ENCODE peak calls at places on chromosome 9, in five cellular contexts. D is upper lobe of left lung, S is breast epithelium, N is ovary, R is adrenal gland. A is an unnamed sample.

GRCh38 chr9:111231801-111232580 is 98.0 kb downstream of the OR2K2 start:
- DNase-seq in D (no peak), S (no peak), N (no peak), R (no peak), A (no peak)

GRCh38 chr9:134966270-134966669 is 48.6 kb upstream of the FCN1 start:
- DNase-seq in D (no peak), S (no peak), N (no peak), R (no peak), A (no peak)

GRCh38 chr9:114655689-114656088 is 1.9 kb downstream of the TEX53 start:
- DNase-seq in D (no peak), S (no peak), N (no peak), R (no peak), A (no peak)

GRCh38 chr9:129823163-129823933 is 588 bp downstream of the TOR1A start:
- DNase-seq in D (peak), S (no peak), N (no peak), R (peak), A (no peak)

GRCh38 chr9:78014776-78015175 is 16.8 kb downstream of the GNAQ start:
- DNase-seq in D (no peak), S (no peak), N (no peak), R (no peak), A (no peak)

GRCh38 chr9:116323012-116323411 is 169.4 kb downstream of the PAPPA start:
- DNase-seq in D (no peak), S (no peak), N (no peak), R (no peak), A (no peak)

GRCh38 chr9:81536242-81537025 is 152.9 kb downstream of the TLE1 start:
- DNase-seq in D (no peak), S (no peak), N (no peak), R (no peak), A (no peak)

GRCh38 chr9:121277518-121278275 is 9.7 kb downstream of the GSN start:
- DNase-seq in D (no peak), S (no peak), N (no peak), R (no peak), A (no peak)

GRCh38 chr9:91855196-91855595 is 94.8 kb downstream of the ROR2 start:
- DNase-seq in D (no peak), S (no peak), N (no peak), R (no peak), A (no peak)

GRCh38 chr9:34651876-34652602 is at the start of gene IL11RA:
- DNase-seq in D (peak), S (peak), N (peak), R (peak), A (peak)

GRCh38 chr9:110850401-110851135 is 182.0 kb downstream of the MUSK start:
- DNase-seq in D (no peak), S (no peak), N (no peak), R (no peak), A (no peak)

GRCh38 chr9:113935677-113936380 is 59.7 kb downstream of the ZNF618 start:
- DNase-seq in D (no peak), S (no peak), N (no peak), R (no peak), A (no peak)

GRCh38 chr9:28207657-28208056 is 634.4 kb upstream of the C9orf72 start:
- DNase-seq in D (no peak), S (no peak), N (no peak), R (no peak), A (no peak)

GRCh38 chr9:130607640-130608420 is 28.5 kb downstream of the FUBP3 start:
- DNase-seq in D (no peak), S (no peak), N (no peak), R (peak), A (no peak)

GRCh38 chr9:26329974-26330373 is 562.6 kb downstream of the CAAP1 start:
- DNase-seq in D (no peak), S (no peak), N (no peak), R (no peak), A (no peak)

GRCh38 chr9:129598089-129598596 is 22.8 kb downstream of the C9orf50 start:
- DNase-seq in D (no peak), S (no peak), N (no peak), R (no peak), A (no peak)

GRCh38 chr9:77843088-77843985 is 188.3 kb downstream of the GNAQ start:
- DNase-seq in D (no peak), S (no peak), N (no peak), R (no peak), A (no peak)

GRCh38 chr9:111949919-111950318 is 53.3 kb downstream of the UGCG start:
- DNase-seq in D (no peak), S (no peak), N (no peak), R (no peak), A (no peak)

GRCh38 chr9:4992872-4993271 is 7.8 kb downstream of the JAK2 start:
- DNase-seq in D (no peak), S (no peak), N (no peak), R (no peak), A (no peak)

GRCh38 chr9:36840895-36841536 is 193.1 kb downstream of the PAX5 start:
- DNase-seq in D (no peak), S (no peak), N (no peak), R (no peak), A (no peak)

GRCh38 chr9:122213589-122214413 is 15.0 kb downstream of the LHX6 start:
- DNase-seq in D (peak), S (no peak), N (peak), R (peak), A (peak)

GRCh38 chr9:20508242-20508641 is 114.1 kb downstream of the MLLT3 start:
- DNase-seq in D (no peak), S (no peak), N (no peak), R (no peak), A (no peak)

GRCh38 chr9:81716409-81716808 is 27.1 kb upstream of the TLE1 start:
- DNase-seq in D (no peak), S (no peak), N (no peak), R (peak), A (no peak)

GRCh38 chr9:130633336-130634190 is 30.8 kb upstream of the PRDM12 start:
- DNase-seq in D (no peak), S (no peak), N (no peak), R (no peak), A (no peak)

GRCh38 chr9:135699440-135699839 is at the start of gene SOHLH1:
- DNase-seq in D (peak), S (no peak), N (no peak), R (no peak), A (no peak)

GRCh38 chr9:81559741-81560140 is 129.6 kb downstream of the TLE1 start:
- DNase-seq in D (no peak), S (peak), N (no peak), R (no peak), A (no peak)

DNA sequence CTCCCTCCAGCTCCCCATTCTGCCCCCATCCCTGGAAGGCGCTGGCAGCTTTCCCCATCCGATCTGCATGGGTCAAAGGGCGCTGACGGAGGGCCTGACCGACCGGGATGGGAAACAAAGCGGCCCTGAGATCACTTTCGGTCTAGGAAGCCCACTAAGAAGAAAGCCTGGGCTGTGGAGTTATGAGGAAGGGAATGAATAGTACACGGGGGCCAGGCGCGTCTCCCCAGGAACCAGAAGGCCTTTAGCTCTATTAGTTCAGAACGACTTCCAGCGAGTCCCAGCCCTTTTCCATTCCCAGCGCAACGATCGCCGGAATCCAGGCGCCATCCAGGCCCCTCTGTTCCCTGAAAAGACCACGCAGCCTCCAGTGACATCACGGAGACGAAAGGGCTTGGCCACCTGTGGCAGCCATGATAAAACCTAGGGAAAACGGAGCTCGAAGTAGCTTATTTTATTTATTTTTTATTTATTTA is 70.1 kb upstream of the CCDC180 start:
- DNase-seq in D (no peak), S (no peak), N (no peak), R (no peak), A (no peak)
- H3K4me3 ChIP-seq in D (peak), S (peak), N (peak), R (no peak), A (no peak)

DNA sequence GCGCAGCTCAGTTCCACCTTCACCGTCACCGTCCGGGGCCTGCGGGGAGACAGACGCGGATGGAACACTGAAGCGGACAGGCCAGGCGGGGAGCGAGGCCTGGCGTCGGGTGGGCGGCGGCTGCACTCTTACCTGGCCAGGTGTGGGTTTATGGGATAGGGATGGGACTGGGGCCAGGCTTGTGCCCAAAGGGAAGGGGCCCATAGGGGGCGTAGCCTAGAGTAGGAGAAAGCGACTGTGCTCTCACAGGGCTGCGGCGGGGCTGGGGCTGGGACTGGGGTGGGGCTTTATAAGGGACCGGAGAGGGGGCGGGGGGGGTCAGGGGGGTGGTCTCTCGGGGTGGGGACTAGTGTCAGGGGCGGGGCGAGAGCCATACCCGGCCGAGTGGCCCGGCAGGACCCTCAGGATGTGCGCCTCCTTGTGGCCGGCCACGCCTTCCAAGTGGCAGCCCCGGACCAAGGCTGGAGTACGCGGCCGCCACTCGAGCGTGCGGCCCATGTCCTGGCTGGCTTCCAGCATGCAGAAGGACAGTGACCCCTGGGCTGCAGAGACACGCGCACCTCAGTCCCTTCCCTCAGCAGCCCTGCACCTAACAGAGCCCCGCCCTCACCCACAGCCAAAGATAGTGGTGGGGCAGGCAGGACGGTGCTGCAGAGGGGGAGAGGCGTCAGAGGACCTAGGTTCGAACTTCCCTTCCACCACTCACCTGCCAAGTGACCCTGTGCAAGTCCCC is 22.8 kb downstream of the FPGS start:
- DNase-seq in D (peak), S (no peak), N (no peak), R (peak), A (peak)
- TF ChIP-seq CTCF in D (peak), S (no peak), N (no peak), R (peak), A (no peak)

GRCh38 chr9:127735530-127736176 is 559 bp upstream of the TOR2A start:
- DNase-seq in D (no peak), S (no peak), N (no peak), R (no peak), A (no peak)

GRCh38 chr9:127732444-127732843 is 2.6 kb downstream of the TOR2A start:
- DNase-seq in D (peak), S (no peak), N (no peak), R (no peak), A (no peak)

GRCh38 chr9:127733609-127734008 is 1.5 kb downstream of the TOR2A start:
- DNase-seq in D (no peak), S (no peak), N (no peak), R (no peak), A (no peak)

GRCh38 chr9:127734247-127734746 is 797 bp downstream of the TOR2A start:
- DNase-seq in D (peak), S (no peak), N (no peak), R (no peak), A (no peak)

GRCh38 chr9:127734747-127735529 is at the start of gene TOR2A:
- DNase-seq in D (peak), S (peak), N (peak), R (peak), A (peak)
- TF ChIP-seq POLR2A in D (peak), S (no peak), N (peak), R (peak), A (peak)

GRCh38 chr9:88775037-88775471 is 216.2 kb upstream of the S1PR3 start:
- DNase-seq in D (no peak), S (no peak), N (peak), R (peak), A (no peak)
- H3K4me3 ChIP-seq in D (no peak), S (no peak), N (no peak), R (no peak), A (no peak)

DNA sequence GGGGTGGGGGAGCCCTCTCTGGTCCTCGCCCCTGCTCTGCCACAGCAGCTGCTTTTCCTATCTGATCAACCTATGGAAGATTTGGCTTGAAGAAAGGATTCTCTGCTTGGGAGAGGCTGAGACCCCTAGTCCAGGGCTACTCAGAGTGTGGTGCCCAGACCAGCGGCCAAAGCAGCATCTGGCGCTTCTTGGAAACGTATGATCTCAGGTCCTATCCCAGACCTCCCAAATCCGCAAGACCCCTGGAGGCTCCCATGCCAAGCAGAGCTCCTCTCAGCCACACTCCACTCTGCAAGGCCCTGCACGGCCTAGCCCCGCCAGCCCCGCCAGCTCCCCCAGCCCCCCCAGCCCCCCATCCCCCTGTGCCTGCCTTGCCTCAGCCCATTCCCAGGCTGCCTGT is 181.7 kb downstream of the GAPVD1 start:
- DNase-seq in D (no peak), S (no peak), N (no peak), R (no peak), A (no peak)
- TF ChIP-seq CTCF in D (no peak), S (no peak), N (no peak), R (no peak), A (no peak)

GRCh38 chr9:15552641-15553527 is at the start of gene CCDC171:
- DNase-seq in D (peak), S (peak), N (peak), R (peak), A (peak)
- TF ChIP-seq POLR2A in D (no peak), S (no peak), N (peak), R (peak), A (peak)

DNA sequence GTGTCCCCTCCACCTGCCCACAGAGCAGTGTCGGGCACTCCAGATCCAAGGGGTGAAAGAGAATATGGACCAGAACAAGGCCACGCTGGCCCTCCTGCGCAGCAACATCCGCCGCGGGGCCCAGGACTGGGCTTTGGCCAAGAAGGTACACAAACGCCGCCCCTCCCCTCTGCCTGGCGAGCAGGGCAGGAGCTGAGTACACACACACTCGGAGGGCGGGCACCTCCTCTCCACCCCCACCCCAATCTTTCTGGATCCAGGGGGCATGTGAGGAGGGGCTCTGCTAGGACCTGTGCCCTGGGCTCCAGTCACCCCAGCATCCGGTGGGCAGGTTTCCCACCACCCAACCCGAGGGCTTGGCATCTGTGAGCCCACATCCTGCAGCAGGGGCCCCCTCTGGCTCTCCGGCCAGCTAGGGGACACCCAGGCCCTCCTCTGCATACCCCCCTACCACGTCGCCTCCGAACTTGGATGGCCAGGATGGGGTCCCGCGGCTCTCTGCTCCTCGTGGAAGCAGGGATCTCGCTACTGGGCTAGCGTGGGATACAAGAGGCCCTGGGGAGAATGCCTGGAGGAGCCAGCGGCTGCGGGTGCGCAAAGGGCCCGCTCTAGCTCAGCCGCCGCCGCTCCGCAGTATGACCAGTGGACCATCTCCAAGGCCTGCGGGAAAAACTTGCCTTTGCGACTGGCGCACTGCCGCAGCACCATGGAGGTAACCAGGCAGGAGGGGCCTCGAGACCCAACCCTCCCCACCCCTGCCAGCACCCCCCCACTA is 3.1 kb downstream of the CCDC183 start:
- DNase-seq in D (peak), S (no peak), N (peak), R (no peak), A (no peak)
- H3K4me3 ChIP-seq in D (peak), S (no peak), N (peak), R (no peak), A (peak)

GRCh38 chr9:68949271-68950000 is 64.5 kb downstream of the PRKACG start:
- DNase-seq in D (no peak), S (peak), N (peak), R (peak), A (peak)
- TF ChIP-seq CTCF in D (no peak), S (no peak), N (peak), R (peak), A (no peak)